ENCODE peak calls at places on chromosomes 11 and 22, in nine cellular contexts. R is AG09309, K is GF-D8, X is astrocyte, Q is HCT116, V is uterus, Y is left cardiac atrium, N is right cardiac atrium, J is ascending aorta. G is an unnamed sample.

GRCh38 chr11:702731-703461 is 3.1 kb upstream of the EPS8L2 start:
- DNase-seq in V (no peak), K (no peak), Y (no peak), N (no peak), J (peak; percentile 82), Q (no peak), R (no peak), X (no peak), G (no peak)

GRCh38 chr11:129251067-129251466 is 58.9 kb upstream of the ARHGAP32 start:
- DNase-seq in N (no peak), K (no peak), V (no peak), Q (no peak), Y (no peak), J (no peak), R (no peak), X (peak; percentile 69), G (no peak)

GRCh38 chr11:118887219-118887618 is 3.5 kb downstream of the CXCR5 start:
- DNase-seq in V (no peak), K (no peak), Q (no peak), R (no peak), N (no peak), X (no peak), J (no peak), Y (no peak), G (no peak)

GRCh38 chr11:75592699-75593098 is 30.6 kb downstream of the SERPINH1 start:
- DNase-seq in Q (no peak), Y (no peak), V (no peak), K (no peak), J (no peak), R (no peak), N (no peak), X (no peak), G (no peak)

GRCh38 chr11:131877246-131877645 is 506.8 kb downstream of the NTM start:
- DNase-seq in X (peak; percentile 79), V (no peak), J (no peak), K (no peak), N (no peak), Q (no peak), Y (no peak), R (no peak), G (no peak)

GRCh38 chr11:12678991-12679390 is 4.8 kb downstream of the TEAD1 start:
- DNase-seq in V (no peak), J (no peak), K (no peak), Y (no peak), X (no peak), R (no peak), N (no peak), Q (no peak), G (no peak)

GRCh38 chr11:83520849-83521248 is 234.7 kb upstream of the CCDC90B start:
- DNase-seq in Q (no peak), J (no peak), Y (no peak), R (no peak), V (no peak), N (no peak), K (no peak), X (no peak), G (no peak)

GRCh38 chr11:62025429-62026105 is 58.1 kb upstream of the FTH1 start:
- DNase-seq in Q (peak; percentile 82), K (peak; percentile 99), V (peak; percentile 63), R (peak; percentile 95), J (peak; percentile 87), N (peak; percentile 72), X (peak; percentile 73), Y (peak; percentile 81), G (no peak)

GRCh38 chr11:13717331-13717730 is 48.9 kb downstream of the FAR1 start:
- DNase-seq in J (no peak), N (no peak), V (no peak), Y (no peak), X (peak; percentile 78), R (peak; percentile 55), K (no peak), Q (no peak), G (no peak)

GRCh38 chr11:133896028-133896427 is 50.7 kb upstream of the SPATA19 start:
- DNase-seq in V (no peak), R (no peak), J (no peak), K (no peak), Y (no peak), Q (no peak), X (no peak), N (no peak), G (no peak)

GRCh38 chr11:41102471-41102870 is 357.0 kb downstream of the LRRC4C start:
- DNase-seq in K (no peak), N (no peak), R (no peak), J (no peak), X (no peak), Y (no peak), V (no peak), Q (no peak), G (no peak)

GRCh38 chr11:69655479-69656394 is 14.8 kb downstream of the CCND1 start:
- DNase-seq in R (no peak), K (no peak), J (no peak), Q (no peak), Y (no peak), X (no peak), N (no peak), V (no peak), G (no peak)

GRCh38 chr11:108601150-108601549 is 7.6 kb upstream of the EXPH5 start:
- DNase-seq in X (peak; percentile 38), Y (no peak), R (no peak), J (no peak), N (no peak), V (no peak), Q (no peak), K (no peak), G (no peak)

GRCh38 chr11:117303101-117303500 is 12.0 kb downstream of the BACE1-AS start:
- DNase-seq in K (no peak), R (no peak), J (no peak), Q (no peak), N (no peak), X (no peak), V (no peak), Y (no peak), G (no peak)

GRCh38 chr11:28343304-28344233 is 235.4 kb downstream of the METTL15 start:
- DNase-seq in K (no peak), Q (peak; percentile 45), R (peak; percentile 48), J (no peak), Y (no peak), N (no peak), V (no peak), X (peak; percentile 88), G (no peak)

GRCh38 chr11:29159552-29160465 is 857.0 kb downstream of the KCNA4 start:
- DNase-seq in X (peak; percentile 59), Q (peak; percentile 31), J (no peak), Y (peak; percentile 18), N (no peak), R (peak; percentile 34), V (no peak), K (no peak), G (peak; percentile 51)

GRCh38 chr11:113256431-113257227 is 57.8 kb upstream of the TTC12 start:
- DNase-seq in X (no peak), Q (no peak), Y (peak; percentile 29), N (no peak), K (no peak), V (no peak), R (no peak), J (no peak), G (no peak)

GRCh38 chr11:12213920-12214319 is 103.5 kb downstream of the MICAL2 start:
- DNase-seq in R (no peak), Q (no peak), J (no peak), N (no peak), K (no peak), V (no peak), X (no peak), Y (no peak), G (no peak)

GRCh38 chr22:22085702-22086500 is 103.3 kb upstream of the TOP3B start:
- DNase-seq in Y (no peak), N (no peak), R (no peak), J (peak; percentile 58), Q (peak; percentile 15), X (peak; percentile 14), K (no peak), V (no peak), G (no peak)

GRCh38 chr11:101509911-101510310 is 73.9 kb downstream of the TRPC6 start:
- DNase-seq in V (no peak), J (no peak), K (no peak), Y (no peak), N (no peak), R (no peak), Q (no peak), X (no peak), G (no peak)

GRCh38 chr11:94845622-94846021 is 77.5 kb downstream of the AMOTL1 start:
- DNase-seq in R (no peak), K (no peak), V (no peak), N (no peak), Q (no peak), Y (no peak), J (no peak), X (no peak), G (no peak)

GRCh38 chr11:113481226-113481625 is 6.0 kb upstream of the DRD2 start:
- DNase-seq in R (no peak), V (no peak), Q (no peak), K (no peak), J (no peak), X (no peak), N (no peak), Y (no peak), G (no peak)

GRCh38 chr22:50719814-50720300 is 18.1 kb upstream of the ACR start:
- DNase-seq in V (no peak), Q (no peak), X (no peak), Y (no peak), N (no peak), J (no peak), R (no peak), K (no peak), G (no peak)

GRCh38 chr22:29689872-29690213 is 30.0 kb upstream of the CABP7 start:
- DNase-seq in K (no peak), V (peak; percentile 29), J (no peak), Y (peak; percentile 58), Q (no peak), N (peak; percentile 64), X (peak; percentile 30), R (no peak), G (peak; percentile 73)

GRCh38 chr11:69371731-69372588 is 78.0 kb downstream of the MYEOV start:
- DNase-seq in X (no peak), Q (no peak), R (no peak), Y (no peak), K (no peak), N (no peak), J (peak; percentile 46), V (no peak), G (no peak)

GRCh38 chr22:44776535-44777363 is 24.4 kb downstream of the ARHGAP8 start:
- DNase-seq in Y (no peak), X (no peak), J (no peak), Q (no peak), N (no peak), R (no peak), V (no peak), K (no peak), G (no peak)

GRCh38 chr11:125123947-125124633 is 12.7 kb upstream of the TMEM218 start:
- DNase-seq in N (peak; percentile 67), X (peak; percentile 42), Y (peak; percentile 70), V (no peak), K (peak; percentile 57), Q (peak; percentile 86), J (no peak), R (no peak), G (no peak)

GRCh38 chr22:41557401-41558240 is 3.2 kb upstream of the CSDC2 start:
- DNase-seq in Y (peak; percentile 84), R (peak; percentile 51), K (no peak), V (peak; percentile 79), N (peak; percentile 89), X (peak; percentile 86), Q (no peak), J (peak; percentile 88), G (peak; percentile 32)

GRCh38 chr11:32538804-32539203 is 44.8 kb upstream of the EIF3M start:
- DNase-seq in K (no peak), J (no peak), Y (no peak), X (no peak), N (no peak), R (no peak), V (no peak), Q (no peak), G (no peak)

GRCh38 chr22:46878549-46878948 is 116.1 kb downstream of the TBC1D22A start:
- DNase-seq in V (no peak), Q (no peak), R (no peak), J (no peak), N (peak; percentile 51), K (no peak), Y (peak; percentile 67), X (no peak), G (no peak)

GRCh38 chr22:24046024-24046423 is 34.9 kb downstream of the CABIN1 start:
- DNase-seq in R (no peak), J (no peak), V (no peak), Y (no peak), Q (no peak), N (no peak), X (no peak), K (no peak), G (no peak)

G was measured in neural crest cell.